ENCODE peak calls at places on chromosomes 5 and 9, in ten cellular contexts. X, M, P, B, H, K, G, Q, U and E are unnamed samples.

GRCh38 chr9:22214497-22215031 is 205.5 kb upstream of the CDKN2B start:
- DNase-seq in B (no peak), G (no peak), H (no peak), P (no peak), X (no peak), K (no peak), Q (no peak), M (peak), U (peak), E (no peak)

GRCh38 chr5:14914603-14915277 is 43.2 kb upstream of the ANKH start:
- DNase-seq in Q (no peak), P (no peak), H (no peak), X (no peak), U (no peak), M (peak), B (no peak), G (no peak), K (no peak), E (no peak)

GRCh38 chr9:87276327-87276841 is 221.3 kb upstream of the DAPK1 start:
- DNase-seq in P (no peak), X (no peak), U (no peak), G (no peak), H (no peak), K (no peak), Q (no peak), B (no peak), M (peak), E (no peak)

GRCh38 chr9:134049236-134049635 is 18.6 kb downstream of the BRD3 start:
- DNase-seq in M (no peak), H (no peak), B (peak), U (peak), Q (peak), K (no peak), X (no peak), G (no peak), P (no peak), E (peak)

GRCh38 chr5:111997308-111998159 is 240.5 kb upstream of the NREP start:
- DNase-seq in K (no peak), Q (no peak), M (peak), B (no peak), X (peak), G (no peak), P (peak), U (peak), H (no peak), E (no peak)

GRCh38 chr9:95218790-95219189 is 98.7 kb downstream of the FANCC start:
- DNase-seq in K (peak), U (no peak), P (no peak), B (no peak), X (no peak), G (no peak), Q (no peak), M (no peak), H (no peak), E (no peak)

GRCh38 chr5:38657020-38657419 is 100.6 kb upstream of the LIFR start:
- DNase-seq in M (no peak), K (no peak), Q (no peak), B (no peak), G (no peak), U (no peak), X (no peak), P (no peak), H (no peak), E (no peak)

GRCh38 chr5:91245871-91246270 is 137.2 kb downstream of the ARRDC3 start:
- DNase-seq in G (no peak), M (no peak), H (no peak), Q (no peak), K (no peak), X (no peak), U (no peak), P (no peak), B (no peak), E (no peak)

GRCh38 chr5:17224858-17225436 is 7.5 kb downstream of the BASP1 start:
- DNase-seq in M (peak), U (no peak), G (no peak), P (no peak), H (no peak), Q (no peak), B (no peak), K (no peak), X (no peak), E (no peak)

DNA sequence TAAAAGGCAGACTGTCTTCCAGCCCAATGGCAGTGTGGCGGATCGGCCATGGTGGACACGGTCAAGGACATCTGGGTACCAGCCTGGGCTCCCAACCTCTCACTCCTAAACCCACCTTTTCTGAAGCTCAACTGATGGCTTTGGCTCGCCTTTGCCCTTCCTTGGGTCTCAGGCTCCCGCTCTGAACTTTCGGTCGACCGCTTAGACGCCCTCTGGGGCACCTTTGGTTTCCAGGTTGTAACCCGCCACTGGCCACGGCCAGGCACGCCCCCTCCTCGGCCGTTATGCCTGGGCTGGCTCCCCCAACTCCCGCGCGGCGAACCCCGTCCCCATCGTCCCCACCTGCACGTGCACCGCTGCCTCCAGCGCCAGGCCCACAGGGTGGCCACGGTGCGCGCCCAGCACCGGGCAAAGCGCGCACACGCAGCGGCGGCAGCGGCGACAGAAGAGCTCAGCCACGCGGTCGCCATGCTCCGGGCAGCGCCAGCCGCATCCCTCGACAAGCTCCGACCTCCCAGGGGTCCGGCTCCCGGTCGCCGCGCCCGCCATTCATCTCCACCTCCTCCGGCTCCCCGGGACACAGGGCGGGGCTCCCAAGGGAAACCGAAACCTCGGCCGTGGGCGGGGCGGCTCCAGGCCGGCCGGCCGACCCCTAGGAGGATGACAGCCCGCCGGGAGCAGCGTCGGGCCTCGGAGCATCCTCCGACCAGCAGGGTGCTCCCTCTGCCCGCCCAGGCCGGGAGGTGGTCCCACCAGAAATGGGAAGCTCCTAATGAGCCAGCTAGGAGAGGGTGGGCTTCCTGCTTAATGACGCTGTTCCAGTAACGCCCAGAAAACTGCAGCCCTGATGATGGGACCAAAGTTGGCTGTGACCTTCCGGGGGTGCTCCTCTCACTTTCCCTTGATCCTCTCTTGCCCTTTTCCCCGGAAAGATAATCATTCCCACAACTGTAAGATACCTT is at the start of gene TRIM14:
- DNase-seq in X (peak), U (peak), M (peak), B (peak), G (no peak), H (peak), Q (peak), K (peak), P (peak), E (no peak)
- TF ChIP-seq CTCF in X (peak), U (no peak), M (peak), B (no peak), G (no peak), H (peak), Q (peak), K (no peak), P (peak), E (no peak)

DNA sequence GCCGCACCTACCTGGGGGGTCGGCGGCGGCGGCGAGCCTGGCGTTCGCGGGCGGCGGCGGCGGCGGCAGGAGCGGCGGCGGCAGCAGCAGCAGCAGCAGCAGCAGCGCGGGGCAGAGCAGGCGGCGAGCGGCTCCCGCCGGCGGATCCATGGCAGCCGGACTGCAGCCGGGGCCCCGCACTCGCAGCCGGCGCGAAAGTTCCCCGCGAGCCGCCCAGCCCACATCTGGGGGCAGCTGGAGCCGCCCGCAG is 157 bp downstream of the ADAMTS2 start:
- DNase-seq in Q (no peak), K (no peak), H (no peak), X (no peak), U (no peak), P (no peak), B (no peak), G (no peak), M (no peak), E (no peak)
- H3K27ac ChIP-seq in Q (peak), K (no peak), H (no peak), X (no peak), U (no peak), P (no peak), B (peak), G (peak), M (no peak), E (no peak)

DNA sequence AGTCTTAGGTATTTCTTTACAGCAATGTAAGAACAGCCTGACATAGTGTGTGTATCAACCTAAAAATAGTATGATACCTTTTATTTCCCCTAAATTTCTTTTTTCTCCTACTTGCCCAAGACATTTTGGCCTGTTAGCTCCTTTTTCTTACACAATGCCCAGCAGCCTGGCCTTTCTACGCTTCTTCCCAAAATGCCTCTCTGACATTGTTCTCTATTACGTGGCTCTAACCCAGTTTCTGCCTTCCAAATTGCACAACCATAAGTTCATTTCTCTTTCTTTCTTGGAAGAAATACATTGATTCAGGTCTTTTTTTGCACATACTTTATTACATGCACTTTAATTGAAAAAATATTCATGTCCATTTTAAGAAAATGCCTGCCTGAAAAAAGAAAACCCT is 408.2 kb downstream of the PRR16 start:
- DNase-seq in K (no peak), B (no peak), G (no peak), X (no peak), M (no peak), H (no peak), U (no peak), P (no peak), Q (no peak), E (no peak)
- H3K4me3 ChIP-seq in K (no peak), B (no peak), G (no peak), X (no peak), M (no peak), H (no peak), U (no peak), P (no peak), Q (no peak), E (no peak)

GRCh38 chr5:147803941-147804717 is 21.6 kb upstream of the JAKMIP2 start:
- DNase-seq in M (no peak), G (no peak), X (no peak), H (no peak), P (no peak), Q (no peak), B (no peak), K (peak), U (no peak), E (no peak)
- TF ChIP-seq CTCF in M (no peak), G (no peak), X (no peak), H (no peak), P (no peak), Q (no peak), B (no peak), K (no peak), U (no peak), E (no peak)

GRCh38 chr5:140571105-140571504 is 6.5 kb downstream of the SLC35A4 start:
- DNase-seq in H (no peak), Q (peak), X (no peak), U (no peak), P (no peak), B (no peak), K (no peak), G (no peak), M (no peak), E (no peak)
- H3K27ac ChIP-seq in H (no peak), Q (peak), X (no peak), U (no peak), P (no peak), B (peak), K (no peak), G (no peak), M (no peak), E (peak)

DNA sequence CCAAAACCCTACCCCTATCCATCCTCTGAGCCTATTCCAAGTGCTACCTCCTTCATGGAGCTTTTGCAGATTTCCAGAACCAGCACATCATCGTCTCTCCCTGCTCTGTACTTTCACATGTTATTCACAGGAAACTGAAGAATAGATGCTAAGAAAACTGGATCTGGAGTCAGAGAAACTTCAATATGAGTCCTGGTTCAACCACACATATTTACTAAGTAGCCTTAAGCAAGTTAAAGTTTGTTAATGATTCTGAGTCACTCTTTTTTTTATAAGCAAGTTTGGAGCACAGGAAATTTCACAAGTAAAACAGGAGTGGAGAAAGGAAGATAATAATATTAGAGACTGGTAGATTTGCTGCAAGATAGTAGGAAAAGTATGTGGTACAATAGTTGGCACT is 92.2 kb downstream of the STRBP start:
- DNase-seq in M (no peak), G (no peak), P (no peak), X (no peak), K (no peak), Q (no peak), U (no peak), H (no peak), B (no peak), E (no peak)
- H3K4me3 ChIP-seq in M (no peak), G (no peak), P (no peak), X (no peak), K (no peak), Q (no peak), U (no peak), H (no peak), B (peak), E (no peak)

DNA sequence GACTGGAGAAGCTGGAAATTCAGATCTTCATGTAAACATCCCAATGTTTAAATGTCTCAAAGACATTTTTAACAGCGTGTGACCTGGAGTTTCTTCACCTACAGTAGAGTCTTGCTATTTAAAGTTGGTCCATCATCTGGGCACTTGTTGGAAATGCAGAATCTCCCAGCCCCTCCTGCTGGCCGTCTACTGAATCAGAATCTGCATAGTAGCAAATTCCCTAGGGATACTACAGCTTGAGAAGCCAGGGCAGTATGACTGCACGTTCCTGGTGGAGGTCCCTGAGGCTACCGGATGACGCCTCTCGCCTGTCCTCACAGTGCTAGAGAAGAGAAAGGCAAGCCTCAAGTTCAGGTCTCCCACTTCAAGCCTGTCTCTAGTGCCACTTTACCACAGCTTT is 15.7 kb downstream of the SAP30L start:
- DNase-seq in P (no peak), M (peak), Q (no peak), K (peak), B (no peak), H (no peak), U (no peak), G (no peak), X (no peak), E (no peak)
- TF ChIP-seq CTCF in P (peak), M (peak), Q (peak), K (peak), B (no peak), H (peak), U (no peak), G (no peak), X (peak), E (no peak)